ENCODE peak calls at places on chromosomes 7 and 10, in five cellular contexts. One of them, this sample, is unnamed. For H3K27me3 and H3K4me1, the result is how much of the 10 kb centered on the place peaks cover.

GRCh38 chr7:56479748-56480147 is 363.5 kb upstream of the NUPR2 start:
- DNase-seq in left ventricle myocardium inferior: no peak
- DNase-seq in SJSA1: no peak
- DNase-seq in PC-3: no peak
- DNase-seq in body of pancreas: no peak
- DNase-seq in this sample: no peak

GRCh38 chr10:112226439-112227248 is 43.1 kb upstream of the GPAM start:
- DNase-seq in left ventricle myocardium inferior: no peak
- DNase-seq in SJSA1: no peak
- DNase-seq in PC-3: no peak
- DNase-seq in body of pancreas: no peak
- DNase-seq in this sample: peak

GRCh38 chr10:90222372-90222771 is 521.0 kb downstream of the KIF20B start:
- DNase-seq in left ventricle myocardium inferior: no peak
- DNase-seq in SJSA1: peak
- DNase-seq in PC-3: peak
- DNase-seq in body of pancreas: no peak
- DNase-seq in this sample: no peak

GRCh38 chr10:110002801-110003523 is 4.8 kb upstream of the ADD3 start:
- DNase-seq in left ventricle myocardium inferior: no peak
- DNase-seq in SJSA1: no peak
- DNase-seq in PC-3: no peak
- DNase-seq in body of pancreas: no peak
- DNase-seq in this sample: no peak

GRCh38 chr7:110521357-110521756 is 569.6 kb upstream of the LRRN3 start:
- DNase-seq in left ventricle myocardium inferior: no peak
- DNase-seq in SJSA1: no peak
- DNase-seq in PC-3: no peak
- DNase-seq in body of pancreas: no peak
- DNase-seq in this sample: no peak

GRCh38 chr10:35194906-35195305 is 68.3 kb downstream of the CREM start:
- DNase-seq in left ventricle myocardium inferior: no peak
- DNase-seq in SJSA1: no peak
- DNase-seq in PC-3: peak
- DNase-seq in body of pancreas: no peak
- DNase-seq in this sample: no peak

GRCh38 chr7:116417593-116418345 is 81.8 kb upstream of the CAV2 start:
- DNase-seq in left ventricle myocardium inferior: no peak
- DNase-seq in SJSA1: no peak
- DNase-seq in PC-3: no peak
- DNase-seq in body of pancreas: no peak
- DNase-seq in this sample: no peak

GRCh38 chr7:120064565-120064964 is 208.4 kb upstream of the KCND2 start:
- DNase-seq in left ventricle myocardium inferior: no peak
- DNase-seq in SJSA1: no peak
- DNase-seq in PC-3: no peak
- DNase-seq in body of pancreas: no peak
- DNase-seq in this sample: no peak

GRCh38 chr7:665751-666453 is 60.6 kb upstream of the DNAAF5 start:
- DNase-seq in left ventricle myocardium inferior: peak
- DNase-seq in SJSA1: no peak
- DNase-seq in PC-3: no peak
- DNase-seq in body of pancreas: no peak
- DNase-seq in this sample: no peak

GRCh38 chr10:131264110-131264788 is 47.3 kb downstream of the TCERG1L start:
- DNase-seq in left ventricle myocardium inferior: no peak
- DNase-seq in SJSA1: no peak
- DNase-seq in PC-3: no peak
- DNase-seq in body of pancreas: no peak
- DNase-seq in this sample: no peak

GRCh38 chr10:131267814-131268095 is 43.8 kb downstream of the TCERG1L start:
- DNase-seq in left ventricle myocardium inferior: no peak
- DNase-seq in SJSA1: no peak
- DNase-seq in PC-3: no peak
- DNase-seq in body of pancreas: no peak
- DNase-seq in this sample: no peak

GRCh38 chr10:131270461-131271190 is 40.9 kb downstream of the TCERG1L start:
- DNase-seq in left ventricle myocardium inferior: no peak
- DNase-seq in SJSA1: no peak
- DNase-seq in PC-3: no peak
- DNase-seq in body of pancreas: no peak
- DNase-seq in this sample: no peak

GRCh38 chr10:131269776-131270460 is 41.6 kb downstream of the TCERG1L start:
- DNase-seq in left ventricle myocardium inferior: no peak
- DNase-seq in SJSA1: no peak
- DNase-seq in PC-3: no peak
- DNase-seq in body of pancreas: no peak
- DNase-seq in this sample: no peak

DNA sequence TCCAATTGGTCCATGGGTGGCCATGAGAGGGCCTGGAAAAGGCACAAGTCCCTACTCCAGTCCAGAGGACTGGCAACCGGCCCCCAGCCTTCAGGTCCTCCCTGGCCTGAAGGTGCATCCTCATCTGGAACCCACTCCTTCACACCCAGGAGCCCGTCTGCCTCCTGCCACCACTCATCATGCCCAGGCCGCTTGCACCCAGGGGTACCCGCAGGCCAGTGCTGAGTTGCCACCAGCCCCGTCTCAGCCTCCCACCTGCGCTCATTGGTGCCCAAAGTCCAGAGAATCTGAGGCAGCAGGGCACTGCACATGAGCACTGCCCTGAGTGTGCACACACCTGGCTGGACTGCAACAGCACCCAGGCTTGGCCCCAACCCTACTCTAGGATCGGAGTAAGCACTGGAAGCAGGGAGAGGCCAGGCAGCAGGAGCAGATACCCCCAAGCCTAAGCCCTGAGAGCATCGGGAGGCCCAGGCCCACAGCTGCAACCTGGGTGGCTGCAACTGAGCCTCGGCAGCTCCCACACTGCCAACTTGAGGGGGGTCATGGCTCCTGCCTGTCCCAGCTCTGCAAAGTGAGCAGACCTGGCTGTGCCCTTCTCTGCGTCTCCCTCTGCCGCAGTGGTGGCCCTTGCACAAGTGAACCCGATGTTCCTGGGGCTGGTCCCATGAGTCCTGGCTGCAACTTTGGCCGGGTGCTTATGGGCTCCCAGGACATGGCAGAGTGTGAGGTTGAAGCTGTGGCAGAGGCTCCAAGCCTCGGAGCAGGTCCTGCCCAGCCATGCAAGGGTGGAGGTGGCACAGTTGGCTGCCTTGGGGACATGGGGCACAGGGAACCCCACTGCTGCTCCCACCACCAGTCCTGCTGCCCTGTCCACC is 44.3 kb downstream of the TCERG1L start:
- DNase-seq in left ventricle myocardium inferior: no peak
- DNase-seq in SJSA1: no peak
- DNase-seq in PC-3: no peak
- DNase-seq in body of pancreas: no peak
- DNase-seq in this sample: no peak
- H3K27me3 ChIP-seq in left ventricle myocardium inferior: half or more
- H3K27me3 ChIP-seq in SJSA1: under half
- H3K27me3 ChIP-seq in PC-3: under half
- H3K27me3 ChIP-seq in body of pancreas: under half
- H3K27me3 ChIP-seq in this sample: under half

DNA sequence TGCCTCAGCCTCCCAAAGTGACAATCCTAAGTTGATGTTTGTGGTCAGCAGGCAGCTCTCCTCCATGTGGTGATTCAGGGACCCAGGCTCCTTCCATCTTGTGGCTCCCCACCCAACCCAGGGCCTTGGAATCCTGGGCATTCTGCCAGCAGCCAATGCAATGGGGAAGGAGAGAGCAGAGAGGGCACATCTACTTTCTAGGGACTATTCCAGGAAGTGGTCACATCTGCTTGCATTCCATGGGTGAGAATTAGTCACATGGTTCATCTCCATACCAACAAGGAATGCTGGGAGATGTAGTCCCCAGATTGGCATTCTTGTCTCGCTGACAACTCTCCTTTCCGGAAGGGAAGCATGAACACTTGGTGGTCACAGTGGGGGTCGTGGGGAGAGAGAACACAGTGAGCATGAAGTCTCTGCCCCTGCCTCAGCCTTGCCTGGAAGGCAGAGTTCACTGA is 9.9 kb upstream of the SRRM3 start:
- DNase-seq in left ventricle myocardium inferior: no peak
- DNase-seq in SJSA1: peak
- DNase-seq in PC-3: peak
- DNase-seq in body of pancreas: no peak
- DNase-seq in this sample: no peak
- H3K4me3 ChIP-seq in left ventricle myocardium inferior: no peak
- H3K4me3 ChIP-seq in SJSA1: no peak
- H3K4me3 ChIP-seq in PC-3: no peak
- H3K4me3 ChIP-seq in body of pancreas: no peak
- H3K4me3 ChIP-seq in this sample: no peak

GRCh38 chr7:130996841-130997231 is 262.8 kb upstream of the KLF14 start:
- DNase-seq in left ventricle myocardium inferior: no peak
- DNase-seq in SJSA1: peak
- DNase-seq in PC-3: peak
- DNase-seq in body of pancreas: peak
- DNase-seq in this sample: no peak

GRCh38 chr7:131000873-131001272 is 266.9 kb upstream of the KLF14 start:
- DNase-seq in left ventricle myocardium inferior: no peak
- DNase-seq in SJSA1: no peak
- DNase-seq in PC-3: no peak
- DNase-seq in body of pancreas: no peak
- DNase-seq in this sample: no peak

GRCh38 chr7:131000389-131000788 is 266.4 kb upstream of the KLF14 start:
- DNase-seq in left ventricle myocardium inferior: no peak
- DNase-seq in SJSA1: no peak
- DNase-seq in PC-3: no peak
- DNase-seq in body of pancreas: no peak
- DNase-seq in this sample: no peak

GRCh38 chr7:130999926-131000325 is 265.9 kb upstream of the KLF14 start:
- DNase-seq in left ventricle myocardium inferior: no peak
- DNase-seq in SJSA1: no peak
- DNase-seq in PC-3: no peak
- DNase-seq in body of pancreas: no peak
- DNase-seq in this sample: no peak

DNA sequence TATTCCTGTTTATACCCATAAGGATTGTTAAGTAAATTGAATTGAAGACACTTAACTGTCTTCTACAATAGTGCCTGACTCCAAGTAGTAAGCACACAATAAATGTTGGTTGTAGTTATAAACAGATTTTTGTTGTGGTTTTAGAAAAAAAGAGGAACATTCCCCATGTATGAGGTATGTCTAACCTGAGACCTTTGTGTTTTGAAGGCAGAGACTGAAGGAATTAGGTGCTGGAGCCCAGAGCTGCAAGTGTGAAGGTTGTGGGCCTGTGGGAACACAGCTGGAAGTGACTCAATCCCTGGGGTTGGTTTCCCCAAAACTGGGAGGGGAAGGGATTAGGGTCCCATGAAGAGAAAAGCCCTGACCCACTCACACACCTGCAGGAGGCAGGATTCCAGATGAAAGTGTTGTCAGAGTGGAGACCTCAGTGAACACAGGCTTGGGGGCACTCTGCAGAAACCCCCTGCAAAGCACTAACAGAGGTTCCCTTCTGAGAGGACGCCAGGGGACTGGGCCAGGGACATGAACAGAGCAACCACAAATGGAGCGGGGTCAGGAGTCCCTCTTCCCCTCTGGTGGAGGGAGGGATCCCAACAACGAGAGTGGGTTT is 265.1 kb upstream of the KLF14 start:
- DNase-seq in left ventricle myocardium inferior: no peak
- DNase-seq in SJSA1: peak
- DNase-seq in PC-3: peak
- DNase-seq in body of pancreas: no peak
- DNase-seq in this sample: no peak
- H3K4me1 ChIP-seq in left ventricle myocardium inferior: half or more
- H3K4me1 ChIP-seq in SJSA1: under half
- H3K4me1 ChIP-seq in PC-3: under half
- H3K4me1 ChIP-seq in body of pancreas: half or more
- H3K4me1 ChIP-seq in this sample: under half

GRCh38 chr7:39606941-39607340 is 16.4 kb upstream of the RALA start:
- DNase-seq in left ventricle myocardium inferior: no peak
- DNase-seq in SJSA1: no peak
- DNase-seq in PC-3: no peak
- DNase-seq in body of pancreas: no peak
- DNase-seq in this sample: no peak

GRCh38 chr7:39609084-39609461 is 14.3 kb upstream of the RALA start:
- DNase-seq in left ventricle myocardium inferior: no peak
- DNase-seq in SJSA1: peak
- DNase-seq in PC-3: peak
- DNase-seq in body of pancreas: no peak
- DNase-seq in this sample: no peak

GRCh38 chr7:39609462-39610149 is 13.8 kb upstream of the RALA start:
- DNase-seq in left ventricle myocardium inferior: peak
- DNase-seq in SJSA1: peak
- DNase-seq in PC-3: no peak
- DNase-seq in body of pancreas: no peak
- DNase-seq in this sample: no peak

GRCh38 chr7:39607865-39608264 is 15.5 kb upstream of the RALA start:
- DNase-seq in left ventricle myocardium inferior: no peak
- DNase-seq in SJSA1: no peak
- DNase-seq in PC-3: no peak
- DNase-seq in body of pancreas: no peak
- DNase-seq in this sample: no peak

GRCh38 chr7:39608278-39608677 is 15.1 kb upstream of the RALA start:
- DNase-seq in left ventricle myocardium inferior: no peak
- DNase-seq in SJSA1: no peak
- DNase-seq in PC-3: peak
- DNase-seq in body of pancreas: no peak
- DNase-seq in this sample: no peak
- H3K27me3 ChIP-seq in left ventricle myocardium inferior: under half
- H3K27me3 ChIP-seq in SJSA1: under half
- H3K27me3 ChIP-seq in PC-3: under half
- H3K27me3 ChIP-seq in body of pancreas: under half
- H3K27me3 ChIP-seq in this sample: under half

DNA sequence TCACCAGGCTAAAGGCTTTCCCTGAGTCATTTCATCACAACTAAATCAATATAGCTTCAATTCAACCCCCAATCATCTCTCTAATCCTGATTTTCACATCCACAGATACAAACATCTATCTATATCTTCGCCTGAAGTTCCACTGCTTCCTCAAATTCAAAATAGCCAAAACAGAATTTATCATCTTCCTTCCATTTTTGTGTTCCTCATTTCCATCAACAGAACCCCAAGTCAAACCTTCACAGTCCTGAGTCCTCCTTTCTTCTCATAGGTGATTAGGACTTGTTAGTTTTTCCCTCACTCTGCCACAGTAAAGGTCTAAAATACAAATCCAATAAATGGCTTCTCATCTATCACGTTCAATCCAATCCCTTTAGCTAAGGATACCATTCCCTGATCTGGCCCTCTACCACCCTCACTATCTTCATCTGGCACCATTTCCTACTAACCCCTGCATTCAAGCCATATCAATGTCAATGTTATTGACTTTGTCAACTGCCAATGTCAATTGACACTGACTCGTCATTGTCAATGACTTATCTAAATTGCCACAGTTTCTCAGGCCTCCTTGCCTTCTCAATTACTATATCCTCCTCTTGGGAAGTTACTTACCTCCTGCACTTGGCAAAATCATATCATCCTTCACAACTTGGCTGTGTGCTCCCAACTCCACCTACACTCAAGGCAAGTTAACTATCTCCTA is 2.6 kb downstream of the HYCC1 start:
- DNase-seq in left ventricle myocardium inferior: no peak
- DNase-seq in SJSA1: no peak
- DNase-seq in PC-3: no peak
- DNase-seq in body of pancreas: no peak
- DNase-seq in this sample: no peak
- H3K4me3 ChIP-seq in left ventricle myocardium inferior: peak
- H3K4me3 ChIP-seq in SJSA1: no peak
- H3K4me3 ChIP-seq in PC-3: no peak
- H3K4me3 ChIP-seq in body of pancreas: no peak
- H3K4me3 ChIP-seq in this sample: no peak

GRCh38 chr7:22718911-22719420 is 8.0 kb upstream of the IL6 start:
- DNase-seq in left ventricle myocardium inferior: no peak
- DNase-seq in SJSA1: no peak
- DNase-seq in PC-3: no peak
- DNase-seq in body of pancreas: no peak
- DNase-seq in this sample: no peak
- H3K4me1 ChIP-seq in left ventricle myocardium inferior: under half
- H3K4me1 ChIP-seq in SJSA1: half or more
- H3K4me1 ChIP-seq in PC-3: under half
- H3K4me1 ChIP-seq in body of pancreas: under half
- H3K4me1 ChIP-seq in this sample: under half